ENCODE peak calls at places on chromosome 4, in five cellular contexts. H is HepG2, E is GM12878, X is H1, W is K562. B is an unnamed sample.

GRCh38 chr4:5887361-5888221 is 5.3 kb downstream of the CRMP1 start:
- DNase-seq in W (no peak), E (no peak), X (no peak), H (no peak), B (no peak)

GRCh38 chr4:151202851-151203455 is 74.0 kb upstream of the PRSS48 start:
- DNase-seq in W (no peak), H (no peak), X (no peak), E (no peak), B (no peak)

GRCh38 chr4:39469429-39470077 is 10.7 kb downstream of the LIAS start:
- DNase-seq in E (peak), H (peak), X (no peak), W (peak), B (peak)

GRCh38 chr4:55117511-55117910 is 7.9 kb downstream of the KDR start:
- DNase-seq in X (no peak), H (no peak), W (no peak), E (no peak), B (no peak)

GRCh38 chr4:17066972-17067371 is 168.5 kb upstream of the LDB2 start:
- DNase-seq in H (no peak), E (no peak), W (no peak), X (no peak), B (no peak)

GRCh38 chr4:153541426-153542096 is 75.4 kb downstream of the TMEM131L start:
- DNase-seq in X (no peak), E (no peak), W (no peak), H (no peak), B (no peak)

GRCh38 chr4:2850966-2851782 is 7.5 kb downstream of the ADD1 start:
- DNase-seq in W (no peak), E (no peak), H (no peak), X (no peak), B (no peak)

GRCh38 chr4:181281451-181281850 is 961.8 kb upstream of the TENM3 start:
- DNase-seq in X (no peak), H (no peak), W (no peak), E (no peak), B (no peak)

GRCh38 chr4:186948361-186949291 is 225.0 kb upstream of the FAT1 start:
- DNase-seq in X (no peak), W (no peak), H (no peak), E (no peak), B (no peak)

GRCh38 chr4:158315706-158316105 is 105.4 kb downstream of the TMEM144 start:
- DNase-seq in H (no peak), W (no peak), X (no peak), E (no peak), B (no peak)

GRCh38 chr4:41142946-41143720 is 71.2 kb downstream of the APBB2 start:
- DNase-seq in H (no peak), W (no peak), X (no peak), E (no peak), B (no peak)

GRCh38 chr4:108620101-108620932 is at the start of gene RPL34:
- DNase-seq in W (peak), X (peak), H (peak), E (peak), B (peak)

GRCh38 chr4:140427104-140427918 is at the start of gene CLGN:
- DNase-seq in X (peak), H (peak), E (peak), W (peak), B (peak)

GRCh38 chr4:55356991-55357461 is 11.0 kb downstream of the SRD5A3 start:
- DNase-seq in W (no peak), X (no peak), E (no peak), H (peak), B (no peak)

GRCh38 chr4:184889683-184890082 is 63.9 kb upstream of the ACSL1 start:
- DNase-seq in W (no peak), E (no peak), H (no peak), X (no peak), B (no peak)

GRCh38 chr4:5204781-5205180 is 153.5 kb downstream of the STK32B start:
- DNase-seq in X (no peak), E (no peak), H (no peak), W (no peak), B (no peak)

GRCh38 chr4:176451441-176451840 is 131.7 kb downstream of the SPCS3 start:
- DNase-seq in W (no peak), X (no peak), H (no peak), E (no peak), B (no peak)

GRCh38 chr4:71992571-71992970 is 39.2 kb upstream of the NPFFR2 start:
- DNase-seq in W (no peak), H (no peak), E (no peak), X (no peak), B (no peak)

GRCh38 chr4:100954048-100954447 is 393.3 kb downstream of the PPP3CA start:
- DNase-seq in H (no peak), W (no peak), X (no peak), E (no peak), B (no peak)

GRCh38 chr4:173511787-173512361 is 18.2 kb downstream of the HAND2 start:
- DNase-seq in H (no peak), W (no peak), X (no peak), E (no peak), B (no peak)

GRCh38 chr4:173508386-173509002 is 21.5 kb downstream of the HAND2 start:
- DNase-seq in W (no peak), X (no peak), E (no peak), H (no peak), B (no peak)

GRCh38 chr4:173507471-173508385 is 22.3 kb downstream of the HAND2 start:
- DNase-seq in E (no peak), W (no peak), H (no peak), X (no peak), B (no peak)

GRCh38 chr4:173506780-173507211 is 23.2 kb downstream of the HAND2 start:
- DNase-seq in E (no peak), X (no peak), W (no peak), H (no peak), B (no peak)

DNA sequence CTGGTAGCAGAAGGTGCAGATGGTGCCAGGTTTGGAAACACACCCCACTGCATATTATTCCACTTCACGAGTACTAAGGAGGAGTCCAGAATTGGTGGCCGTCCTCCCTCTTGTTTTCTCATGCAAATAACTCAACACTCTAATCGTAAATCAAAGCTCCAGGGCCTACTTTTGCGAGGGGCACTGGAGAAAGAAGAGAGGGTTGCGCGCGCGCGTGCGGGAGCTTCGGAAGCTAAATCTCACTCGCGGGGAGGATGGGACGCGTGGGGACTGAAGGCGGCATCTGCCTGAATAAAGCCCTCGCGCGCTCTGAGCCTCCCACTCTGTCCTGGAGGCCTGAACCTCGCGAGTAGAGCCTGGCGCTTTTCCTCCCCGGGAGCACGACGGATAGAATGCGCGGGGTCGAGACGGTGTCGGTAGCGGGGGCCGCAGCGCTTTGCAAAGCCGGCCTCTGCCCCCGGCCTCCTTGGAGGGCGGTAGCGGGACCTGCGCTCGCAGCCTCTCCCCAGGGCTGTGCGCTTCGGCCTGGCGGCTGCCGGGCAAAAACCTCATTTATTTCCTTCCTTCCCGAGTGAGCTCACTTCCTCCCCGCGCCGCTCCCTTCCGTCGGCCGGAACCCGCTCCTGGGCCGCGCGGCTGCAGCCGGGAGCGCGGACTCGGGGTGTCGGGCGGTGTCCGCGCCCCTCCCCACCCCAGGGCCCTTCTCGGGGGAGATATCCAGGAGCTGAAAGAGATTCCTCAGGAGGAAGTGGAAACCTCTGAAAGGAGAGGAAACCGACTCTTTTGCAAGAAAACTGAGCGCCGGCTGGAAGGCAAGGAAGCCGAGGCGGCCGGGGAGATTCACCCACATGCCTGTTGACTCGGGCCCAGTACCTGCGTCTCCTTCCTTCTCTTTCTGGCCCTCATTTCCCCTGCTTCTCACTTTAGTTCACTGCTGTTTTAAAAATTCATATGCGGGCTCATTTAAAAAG is 20.7 kb downstream of the HAND2 start:
- DNase-seq in X (no peak), W (no peak), E (no peak), H (no peak), B (no peak)
- H3K4me3 ChIP-seq in X (peak), W (no peak), E (no peak), H (no peak), B (no peak)

GRCh38 chr4:105550641-105551040 is 1.8 kb upstream of the ARHGEF38 start:
- DNase-seq in W (no peak), H (no peak), E (no peak), X (no peak), B (no peak)
- TF ChIP-seq SRF in W (no peak), H (no peak), E (no peak), X (no peak), B (no peak)

DNA sequence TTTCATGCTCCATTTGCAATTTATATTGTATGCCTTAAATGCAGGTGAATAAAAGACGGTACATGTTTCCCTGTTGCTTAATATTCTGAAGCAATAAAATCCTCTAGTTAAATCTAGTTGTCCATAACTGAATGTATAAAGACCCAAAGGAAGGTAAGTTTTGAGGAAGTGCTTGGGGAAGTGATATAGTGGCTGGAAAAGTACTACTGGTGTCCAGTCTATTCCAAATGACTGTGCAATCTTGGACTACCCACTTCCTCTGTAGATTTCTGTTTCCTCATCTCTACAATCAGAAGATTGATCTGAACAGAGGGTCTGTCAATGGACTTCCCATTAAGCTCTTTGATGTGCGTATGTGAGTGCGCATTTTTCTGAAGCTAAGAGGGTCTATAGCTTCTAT is 17.0 kb downstream of the SNCA start:
- DNase-seq in H (no peak), E (no peak), X (no peak), W (no peak), B (no peak)
- H3K4me3 ChIP-seq in H (no peak), E (no peak), X (no peak), W (no peak), B (no peak)

DNA sequence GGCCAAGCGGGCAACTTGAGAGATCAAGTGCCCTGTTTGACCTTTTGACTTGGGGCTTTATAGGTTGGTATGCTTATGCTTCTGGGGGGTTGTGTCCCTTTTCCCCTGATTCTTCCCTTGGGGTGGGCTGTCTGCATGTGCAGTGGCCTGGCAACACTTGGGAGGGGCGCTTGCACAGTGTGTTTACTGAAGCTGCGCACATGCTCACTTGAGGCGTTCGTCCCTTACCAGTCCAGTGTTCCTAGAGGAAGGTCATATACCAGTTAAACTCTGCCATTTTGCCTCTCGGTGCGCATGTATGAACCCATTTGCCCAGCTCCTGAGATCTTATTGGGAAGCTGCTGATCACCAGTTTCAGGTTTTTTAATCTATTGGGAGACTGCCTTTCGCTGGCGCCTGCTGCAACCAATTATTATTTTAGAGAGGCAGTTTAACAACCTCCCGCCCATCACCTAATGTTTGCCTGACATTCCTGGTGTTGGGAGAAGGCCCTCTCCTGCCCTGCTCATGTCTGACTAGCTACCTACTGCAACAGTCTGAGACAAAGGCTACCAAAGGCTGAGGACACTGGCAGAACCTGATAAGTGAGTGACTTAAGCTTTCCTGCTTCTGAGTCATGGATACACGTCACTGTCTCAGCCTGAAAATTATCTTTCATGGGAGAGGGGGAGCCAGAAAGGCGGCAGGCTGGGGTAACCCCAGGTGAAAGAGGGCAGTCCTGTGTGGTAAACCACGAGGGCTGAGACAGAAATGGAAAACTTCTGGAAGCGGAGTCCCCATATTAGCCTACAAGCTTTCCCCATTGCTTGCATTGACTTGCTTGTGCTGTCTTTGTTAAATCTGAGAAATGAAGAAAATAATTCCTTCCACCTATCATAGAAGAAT is 97.6 kb downstream of the CPE start:
- DNase-seq in W (peak), E (no peak), X (no peak), H (no peak), B (peak)
- TF ChIP-seq SRF in W (no peak), E (no peak), X (no peak), H (no peak), B (no peak)

DNA sequence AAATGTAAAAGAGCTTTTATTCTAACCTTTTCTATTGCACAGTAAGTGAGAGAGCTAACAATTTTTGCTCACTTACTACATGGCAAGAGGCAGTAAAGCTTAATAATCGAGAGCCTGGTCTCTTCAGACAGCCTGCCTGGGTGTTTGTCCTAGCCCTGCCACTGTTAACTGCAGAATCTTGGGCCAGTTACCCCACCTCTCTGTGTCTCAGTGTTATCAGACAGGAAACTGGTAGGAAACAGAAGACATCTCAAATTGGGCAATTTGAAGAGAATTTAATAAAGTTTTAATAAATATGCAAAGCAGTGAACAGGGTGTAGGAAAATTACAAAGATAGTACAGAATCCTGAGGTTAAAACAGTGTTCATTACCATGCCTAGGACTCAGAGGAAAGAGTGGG is 13.4 kb downstream of the STAP1 start:
- DNase-seq in X (no peak), H (no peak), E (no peak), W (peak), B (no peak)
- H3K4me3 ChIP-seq in X (no peak), H (no peak), E (no peak), W (no peak), B (no peak)